ENCODE peak calls at places on chromosomes 5 and 9, in four cellular contexts. V is HepG2, F is A549, O is K562. T is an unnamed sample.

GRCh38 chr9:127778280-127779135 is at the start of gene SH2D3C:
- DNase-seq in V (no peak), F (no peak), O (peak), T (no peak)

GRCh38 chr5:77294212-77294611 is 83.7 kb downstream of the PDE8B start:
- DNase-seq in V (no peak), F (no peak), O (no peak), T (peak)

GRCh38 chr9:116115731-116116353 is 37.7 kb upstream of the PAPPA start:
- DNase-seq in V (no peak), F (no peak), O (no peak), T (no peak)

GRCh38 chr9:121667890-121668289 is 16.5 kb downstream of the DAB2IP start:
- DNase-seq in V (no peak), F (no peak), O (no peak), T (no peak)

GRCh38 chr5:34891981-34892380 is 23.3 kb downstream of the RAD1 start:
- DNase-seq in V (no peak), F (no peak), O (no peak), T (no peak)

GRCh38 chr9:105681724-105682123 is 12.6 kb upstream of the TMEM38B start:
- DNase-seq in V (no peak), F (peak), O (peak), T (no peak)

GRCh38 chr9:70420267-70421019 is 6.0 kb upstream of the KLF9 start:
- DNase-seq in V (peak), F (peak), O (peak), T (no peak)

GRCh38 chr5:139543423-139543991 is 17.6 kb upstream of the UBE2D2 start:
- DNase-seq in V (no peak), F (no peak), O (peak), T (no peak)

GRCh38 chr5:180522350-180522749 is 28.2 kb downstream of the CNOT6 start:
- DNase-seq in V (no peak), F (no peak), O (no peak), T (no peak)

GRCh38 chr9:124350485-124351263 is 64.6 kb downstream of the PSMB7 start:
- DNase-seq in V (peak), F (no peak), O (no peak), T (no peak)

GRCh38 chr9:7137040-7137439 is 379.3 kb downstream of the KDM4C start:
- DNase-seq in V (no peak), F (no peak), O (no peak), T (no peak)

GRCh38 chr5:138354926-138355378 is 2.5 kb downstream of the KDM3B start:
- DNase-seq in V (peak), F (peak), O (peak), T (peak)

GRCh38 chr9:8750639-8751041 is 951.1 kb upstream of the DMAC1 start:
- DNase-seq in V (no peak), F (no peak), O (no peak), T (no peak)

GRCh38 chr9:5818424-5819142 is 14.3 kb downstream of the ERMP1 start:
- DNase-seq in V (no peak), F (no peak), O (no peak), T (no peak)

GRCh38 chr5:94691270-94691669 is 72.8 kb downstream of the SLF1 start:
- DNase-seq in V (no peak), F (no peak), O (no peak), T (no peak)

GRCh38 chr5:142529626-142530278 is 156.1 kb downstream of the FGF1 start:
- DNase-seq in V (peak), F (no peak), O (no peak), T (no peak)

GRCh38 chr5:124719346-124719967 is 27.0 kb downstream of the ZNF608 start:
- DNase-seq in V (no peak), F (no peak), O (no peak), T (no peak)

GRCh38 chr5:156552855-156553358 is 225.9 kb downstream of the SGCD start:
- DNase-seq in V (no peak), F (no peak), O (no peak), T (no peak)

GRCh38 chr9:124661184-124661755 is 109.8 kb downstream of the NR6A1 start:
- DNase-seq in V (no peak), F (no peak), O (no peak), T (no peak)

GRCh38 chr5:39194466-39195136 is 24.8 kb downstream of the FYB1 start:
- DNase-seq in V (peak), F (peak), O (peak), T (no peak)

GRCh38 chr9:137295313-137296213 is 6.5 kb downstream of the NRARP start:
- DNase-seq in V (no peak), F (peak), O (peak), T (no peak)

GRCh38 chr5:89293849-89294248 is 410.9 kb upstream of the MEF2C start:
- DNase-seq in V (no peak), F (no peak), O (no peak), T (no peak)

GRCh38 chr9:73981405-73981804 is 515.7 kb upstream of the RORB start:
- DNase-seq in V (no peak), F (no peak), O (no peak), T (no peak)

GRCh38 chr5:181260720-181261319 is at the start of gene TRIM52:
- DNase-seq in V (peak), F (peak), O (peak), T (peak)

GRCh38 chr9:110427497-110428104 is 89.9 kb upstream of the TXNDC8 start:
- DNase-seq in V (peak), F (peak), O (peak), T (no peak)

GRCh38 chr9:94870793-94871558 is 144.5 kb downstream of the AOPEP start:
- DNase-seq in V (no peak), F (no peak), O (no peak), T (no peak)

GRCh38 chr5:56050566-56051292 is 56.0 kb upstream of the IL6ST start:
- DNase-seq in V (no peak), F (no peak), O (no peak), T (no peak)

GRCh38 chr5:111694183-111694582 is 62.8 kb downstream of the NREP start:
- DNase-seq in V (no peak), F (no peak), O (no peak), T (no peak)

GRCh38 chr5:163505049-163505474 is 357 bp upstream of the MAT2B start:
- DNase-seq in V (no peak), F (no peak), O (no peak), T (no peak)

GRCh38 chr9:4781408-4781807 is 11.3 kb upstream of the RCL1 start:
- DNase-seq in V (no peak), F (no peak), O (no peak), T (no peak)

GRCh38 chr9:112421771-112422222 is 41.9 kb downstream of the HSDL2 start:
- DNase-seq in V (no peak), F (no peak), O (peak), T (no peak)

GRCh38 chr5:44294492-44294891 is 94.7 kb downstream of the FGF10 start:
- DNase-seq in V (no peak), F (no peak), O (no peak), T (no peak)

GRCh38 chr5:36156619-36157018 is 4.7 kb downstream of the SKP2 start:
- DNase-seq in V (peak), F (no peak), O (no peak), T (no peak)

GRCh38 chr5:1952456-1953099 is 69.9 kb upstream of the IRX4 start:
- DNase-seq in V (no peak), F (no peak), O (no peak), T (no peak)
- TF ChIP-seq SMC3 in V (no peak), F (no peak), O (no peak), T (no peak)

DNA sequence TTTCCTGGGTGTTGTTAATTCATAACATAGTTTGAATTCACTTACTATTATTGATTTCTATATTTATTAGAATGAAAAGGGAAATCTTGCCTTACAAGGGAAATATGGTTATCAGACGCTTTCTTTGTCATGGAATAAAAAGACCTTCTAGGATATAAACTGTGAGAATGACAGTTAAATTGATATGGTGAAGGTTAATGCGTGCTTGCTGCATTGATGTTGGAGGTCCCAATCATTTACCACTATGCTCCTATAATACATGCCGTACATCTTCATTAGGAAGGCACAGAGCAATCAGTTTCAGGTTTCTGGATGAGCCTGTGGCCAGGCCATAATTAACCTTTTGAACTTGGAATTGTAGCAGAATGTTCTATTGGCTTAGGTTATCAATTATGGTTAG is 201.4 kb upstream of the TLX3 start:
- DNase-seq in V (no peak), F (no peak), O (no peak), T (no peak)
- TF ChIP-seq ESRRA in V (no peak), F (no peak), O (no peak), T (no peak)

GRCh38 chr9:3467593-3468219 is 58.1 kb downstream of the RFX3 start:
- DNase-seq in V (peak), F (peak), O (peak), T (no peak)
- TF ChIP-seq SMC3 in V (peak), F (peak), O (peak), T (peak)

GRCh38 chr9:115036691-115037090 is 81.3 kb downstream of the TNC start:
- DNase-seq in V (no peak), F (no peak), O (no peak), T (no peak)

GRCh38 chr9:115034801-115035200 is 83.2 kb downstream of the TNC start:
- DNase-seq in V (no peak), F (no peak), O (no peak), T (no peak)

GRCh38 chr9:115035872-115036612 is 81.9 kb downstream of the TNC start:
- DNase-seq in V (no peak), F (no peak), O (no peak), T (peak)

GRCh38 chr9:115032300-115032699 is 85.7 kb downstream of the TNC start:
- DNase-seq in V (no peak), F (no peak), O (no peak), T (no peak)

GRCh38 chr9:115033800-115034199 is 84.2 kb downstream of the TNC start:
- DNase-seq in V (no peak), F (no peak), O (no peak), T (no peak)
- TF ChIP-seq ESRRA in V (no peak), F (no peak), O (no peak), T (no peak)

DNA sequence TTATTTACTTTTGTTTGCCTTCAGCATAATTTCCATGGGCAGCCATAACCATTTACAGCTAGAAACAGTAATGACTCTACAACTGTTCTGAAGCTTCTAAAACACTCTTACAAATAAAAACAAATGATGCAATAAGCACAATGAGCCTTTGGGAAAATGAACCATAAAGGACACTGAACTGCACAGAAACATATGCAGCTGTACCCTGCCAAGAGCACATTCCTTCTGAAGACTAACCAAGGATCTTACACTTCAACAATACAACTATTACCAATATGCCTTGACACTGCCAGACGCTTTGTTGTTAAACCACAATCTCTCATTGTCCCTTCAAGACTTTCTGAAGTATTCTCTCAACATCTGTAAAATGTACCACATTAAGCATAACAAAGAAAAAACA is 104.2 kb upstream of the HMHB1 start:
- DNase-seq in V (no peak), F (no peak), O (no peak), T (no peak)
- TF ChIP-seq SMC3 in V (no peak), F (no peak), O (no peak), T (no peak)

DNA sequence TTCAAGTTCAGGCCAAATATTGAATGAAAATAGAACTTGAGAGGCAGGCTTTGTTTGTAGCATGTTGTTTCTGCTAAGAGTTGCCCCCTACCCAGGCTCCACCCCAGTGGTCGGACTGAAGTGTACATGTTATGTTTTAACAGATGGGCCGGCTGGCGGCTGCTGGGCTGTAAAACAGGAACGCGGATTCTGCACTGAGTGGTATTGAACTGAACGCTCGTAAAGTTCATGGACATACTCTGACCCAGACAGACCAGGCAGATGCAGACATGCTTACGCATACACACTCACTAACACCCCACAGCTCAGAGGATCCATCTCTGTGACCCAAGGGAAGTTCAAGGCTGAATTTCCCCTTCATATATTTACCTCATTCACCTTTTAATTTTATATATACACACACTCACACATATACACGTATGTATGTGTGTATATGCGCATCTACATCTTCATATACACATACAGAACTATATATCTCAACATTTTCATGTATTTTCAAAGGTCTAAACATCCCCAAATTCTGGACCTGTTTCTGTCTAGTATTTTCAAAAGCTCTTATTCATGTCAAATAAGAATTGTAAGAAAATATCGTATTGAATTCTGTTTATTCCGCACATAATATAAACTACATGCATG is 1.4 kb downstream of the MARCHF3 start:
- DNase-seq in V (peak), F (no peak), O (peak), T (no peak)
- TF ChIP-seq ESRRA in V (no peak), F (no peak), O (no peak), T (no peak)

GRCh38 chr9:68973619-68974018 is 40.3 kb downstream of the PRKACG start:
- DNase-seq in V (no peak), F (no peak), O (no peak), T (no peak)

GRCh38 chr9:68967800-68968199 is 46.1 kb downstream of the PRKACG start:
- DNase-seq in V (no peak), F (no peak), O (no peak), T (no peak)

GRCh38 chr9:68966496-68966944 is 47.4 kb downstream of the PRKACG start:
- DNase-seq in V (no peak), F (no peak), O (no peak), T (peak)

GRCh38 chr9:68970150-68970549 is 43.8 kb downstream of the PRKACG start:
- DNase-seq in V (no peak), F (no peak), O (no peak), T (no peak)

GRCh38 chr9:68969538-68969937 is 44.4 kb downstream of the PRKACG start:
- DNase-seq in V (peak), F (no peak), O (peak), T (no peak)
- TF ChIP-seq SMC3 in V (no peak), F (no peak), O (no peak), T (no peak)

GRCh38 chr5:175922192-175922885 is 45.8 kb downstream of the THOC3 start:
- DNase-seq in V (peak), F (peak), O (peak), T (no peak)

GRCh38 chr5:175921066-175921730 is 46.9 kb downstream of the THOC3 start:
- DNase-seq in V (no peak), F (no peak), O (peak), T (no peak)

GRCh38 chr5:175920506-175920865 is 47.6 kb downstream of the THOC3 start:
- DNase-seq in V (no peak), F (no peak), O (no peak), T (no peak)
- TF ChIP-seq ESRRA in V (no peak), F (no peak), O (no peak), T (no peak)

T was measured in GM12878.